ENCODE peak calls at places on chromosomes 5 and 9, in seven cellular contexts. C is upper lobe of right lung; R is CD4-positive, alpha-beta memory T cell; N is spleen; K is stimulated activated CD8-positive, alpha-beta memory T cell treated with anti-CD3 and anti-CD28 coated beads, Interleukin-15, amount 100 ng/mL, for 48 hours; Q is SW 1271; F is fibroblast of mammary gland. W is an unnamed sample.

GRCh38 chr9:37911271-37911681 is 7.3 kb upstream of the SLC25A51 start:
- DNase-seq in C (no peak), R (no peak), N (peak), K (no peak), Q (no peak), F (peak), W (no peak)

GRCh38 chr9:121650220-121651013 is 1.0 kb upstream of the DAB2IP start:
- DNase-seq in C (peak), R (no peak), N (peak), K (no peak), Q (no peak), F (no peak), W (peak)

GRCh38 chr5:112420111-112420864 is 1.2 kb upstream of the EPB41L4A start:
- DNase-seq in C (peak), R (peak), N (peak), K (peak), Q (peak), F (peak), W (peak)

GRCh38 chr9:100167176-100167575 is 68.1 kb downstream of the INVS start:
- DNase-seq in C (no peak), R (no peak), N (no peak), K (no peak), Q (no peak), F (peak), W (no peak)

GRCh38 chr5:172954751-172955159 is 4.5 kb upstream of the RPL26L1 start:
- DNase-seq in C (no peak), R (no peak), N (no peak), K (no peak), Q (no peak), F (no peak), W (no peak)

GRCh38 chr9:114930063-114930812 is at the start of gene TNFSF8:
- DNase-seq in C (peak), R (peak), N (peak), K (peak), Q (no peak), F (no peak), W (no peak)

GRCh38 chr9:126397056-126397455 is 70.4 kb downstream of the MVB12B start:
- DNase-seq in C (no peak), R (peak), N (no peak), K (peak), Q (no peak), F (no peak), W (no peak)

GRCh38 chr5:133233616-133234015 is 181.8 kb downstream of the HSPA4 start:
- DNase-seq in C (peak), R (no peak), N (no peak), K (no peak), Q (no peak), F (no peak), W (no peak)

GRCh38 chr9:38708759-38709158 is 11.2 kb downstream of the FAM240B start:
- DNase-seq in C (no peak), R (no peak), N (no peak), K (no peak), Q (no peak), F (peak), W (no peak)

GRCh38 chr5:92402045-92402444 is 1018.9 kb upstream of the ARRDC3 start:
- DNase-seq in C (no peak), R (no peak), N (no peak), K (no peak), Q (no peak), F (peak), W (no peak)

GRCh38 chr5:84411832-84412605 is 27.3 kb upstream of the EDIL3 start:
- DNase-seq in C (no peak), R (no peak), N (no peak), K (no peak), Q (no peak), F (peak), W (no peak)

GRCh38 chr9:108168451-108168850 is 678.9 kb upstream of the KLF4 start:
- DNase-seq in C (no peak), R (no peak), N (no peak), K (no peak), Q (no peak), F (peak), W (no peak)

GRCh38 chr9:114232091-114232440 is 76.7 kb downstream of the COL27A1 start:
- DNase-seq in C (no peak), R (no peak), N (no peak), K (no peak), Q (no peak), F (no peak), W (no peak)

GRCh38 chr9:113436753-113437515 is 26.4 kb downstream of the C9orf43 start:
- DNase-seq in C (no peak), R (no peak), N (no peak), K (no peak), Q (no peak), F (no peak), W (no peak)

GRCh38 chr5:36724429-36725332 is 118.3 kb downstream of the SLC1A3 start:
- DNase-seq in C (peak), R (peak), N (peak), K (no peak), Q (no peak), F (peak), W (no peak)

GRCh38 chr5:17180957-17181723 is 36.3 kb upstream of the BASP1 start:
- DNase-seq in C (no peak), R (no peak), N (no peak), K (no peak), Q (peak), F (peak), W (no peak)

GRCh38 chr9:129185991-129186390 is 7.9 kb upstream of the IER5L start:
- DNase-seq in C (no peak), R (no peak), N (no peak), K (no peak), Q (no peak), F (no peak), W (no peak)

GRCh38 chr9:71383308-71383707 is 261.9 kb upstream of the TRPM3 start:
- DNase-seq in C (no peak), R (no peak), N (no peak), K (no peak), Q (no peak), F (no peak), W (no peak)

GRCh38 chr5:166505546-166505945 is 1785.9 kb upstream of the WWC1 start:
- DNase-seq in C (no peak), R (no peak), N (no peak), K (no peak), Q (no peak), F (no peak), W (no peak)

GRCh38 chr9:124890179-124890578 is 28.2 kb downstream of the ARPC5L start:
- DNase-seq in C (no peak), R (no peak), N (no peak), K (no peak), Q (no peak), F (no peak), W (no peak)

GRCh38 chr5:123098767-123099513 is 9.9 kb downstream of the PRDM6 start:
- DNase-seq in C (no peak), R (no peak), N (no peak), K (no peak), Q (no peak), F (peak), W (no peak)

GRCh38 chr5:112973904-112974303 is 2.7 kb upstream of the DCP2 start:
- DNase-seq in C (no peak), R (no peak), N (no peak), K (no peak), Q (no peak), F (no peak), W (no peak)

GRCh38 chr9:113164536-113165300 is 13.9 kb downstream of the SLC31A2 start:
- DNase-seq in C (no peak), R (no peak), N (no peak), K (no peak), Q (no peak), F (peak), W (no peak)

GRCh38 chr5:146047396-146047795 is 58.0 kb downstream of the PLAC8L1 start:
- DNase-seq in C (no peak), R (no peak), N (no peak), K (no peak), Q (no peak), F (no peak), W (no peak)

GRCh38 chr9:126225611-126226609 is 100.7 kb upstream of the MVB12B start:
- DNase-seq in C (no peak), R (no peak), N (no peak), K (no peak), Q (no peak), F (no peak), W (no peak)

GRCh38 chr9:94085062-94085639 is 887 bp downstream of the PTPDC1 start:
- DNase-seq in C (no peak), R (no peak), N (no peak), K (no peak), Q (no peak), F (peak), W (no peak)

GRCh38 chr9:11312976-11313375 is 700.2 kb upstream of the PTPRD start:
- DNase-seq in C (no peak), R (no peak), N (no peak), K (no peak), Q (no peak), F (peak), W (no peak)

GRCh38 chr9:115035872-115036612 is 81.9 kb downstream of the TNC start:
- DNase-seq in C (no peak), R (no peak), N (no peak), K (peak), Q (no peak), F (peak), W (no peak)

GRCh38 chr9:113387560-113388230 is 10.9 kb upstream of the HDHD3 start:
- DNase-seq in C (peak), R (no peak), N (no peak), K (no peak), Q (no peak), F (no peak), W (no peak)

GRCh38 chr5:126516133-126516532 is 78.9 kb downstream of the ALDH7A1 start:
- DNase-seq in C (no peak), R (no peak), N (no peak), K (no peak), Q (no peak), F (peak), W (no peak)

GRCh38 chr5:34736445-34737119 is 80.5 kb downstream of the RAI14 start:
- DNase-seq in C (no peak), R (no peak), N (no peak), K (no peak), Q (no peak), F (no peak), W (no peak)

GRCh38 chr5:68347549-68347948 is 132.0 kb downstream of the PIK3R1 start:
- DNase-seq in C (no peak), R (no peak), N (no peak), K (no peak), Q (no peak), F (no peak), W (no peak)

GRCh38 chr5:116492016-116492623 is 82.5 kb downstream of the SEMA6A start:
- DNase-seq in C (no peak), R (peak), N (no peak), K (no peak), Q (no peak), F (peak), W (no peak)

GRCh38 chr5:159601216-159601615 is 270.9 kb upstream of the IL12B start:
- DNase-seq in C (no peak), R (no peak), N (no peak), K (no peak), Q (no peak), F (peak), W (no peak)

W was measured in kidney.